ENCODE peak calls at places on chromosomes 3 and 15, in seven cellular contexts. T is endothelial cell of umbilical vein, X is transverse colon, F is HL-60, K is GM23338, C is HCT116, I is SK-N-SH. A is an unnamed sample.

GRCh38 chr15:89395996-89396395 is 61.4 kb upstream of the POLG start:
- DNase-seq in K (no peak), F (peak; percentile 90), I (no peak), C (no peak), T (no peak), X (no peak), A (no peak)

GRCh38 chr15:77027697-77028450 is 32.9 kb downstream of the PSTPIP1 start:
- DNase-seq in K (peak; percentile 69), X (peak; percentile 10), T (peak; percentile 18), I (peak; percentile 32), C (no peak), F (no peak), A (no peak)

GRCh38 chr3:10396931-10397330 is 76.0 kb upstream of the SEC13 start:
- DNase-seq in K (no peak), T (no peak), X (no peak), C (no peak), F (no peak), I (no peak), A (no peak)

GRCh38 chr3:195352895-195353488 is 82.0 kb upstream of the XXYLT1 start:
- DNase-seq in K (peak; percentile 21), F (no peak), I (no peak), X (no peak), T (no peak), C (peak; percentile 77), A (peak; percentile 18)

GRCh38 chr3:41888368-41889076 is 73.4 kb downstream of the ULK4 start:
- DNase-seq in X (no peak), T (no peak), K (peak; percentile 75), I (no peak), C (no peak), F (no peak), A (no peak)

GRCh38 chr3:123949606-123950005 is 11.4 kb downstream of the CCDC14 start:
- DNase-seq in X (no peak), C (no peak), T (no peak), K (no peak), I (no peak), F (no peak), A (no peak)

GRCh38 chr15:68700395-68701123 is 120.1 kb downstream of the ANP32A start:
- DNase-seq in K (peak; percentile 59), F (no peak), I (peak; percentile 65), C (no peak), X (peak; percentile 20), T (peak; percentile 83), A (peak; percentile 8)

GRCh38 chr15:77909131-77909940 is 168.2 kb downstream of the TBC1D2B start:
- DNase-seq in K (no peak), T (no peak), X (no peak), F (no peak), I (no peak), C (no peak), A (no peak)

GRCh38 chr15:32923176-32923575 is 205.4 kb downstream of the GREM1 start:
- DNase-seq in T (no peak), X (no peak), I (no peak), K (no peak), C (no peak), F (no peak), A (no peak)

GRCh38 chr3:186996356-186996755 is 66.0 kb downstream of the ST6GAL1 start:
- DNase-seq in X (peak; percentile 54), F (no peak), I (no peak), T (no peak), C (no peak), K (no peak), A (no peak)

GRCh38 chr3:132435239-132435910 is 18.1 kb downstream of the DNAJC13 start:
- DNase-seq in K (no peak), C (no peak), T (no peak), F (no peak), I (no peak), X (no peak), A (no peak)

GRCh38 chr3:30428251-30428650 is 178.2 kb upstream of the TGFBR2 start:
- DNase-seq in C (no peak), K (no peak), X (no peak), F (no peak), T (no peak), I (no peak), A (no peak)

GRCh38 chr15:94792166-94792565 is 560.8 kb downstream of the MCTP2 start:
- DNase-seq in F (no peak), K (no peak), I (no peak), X (no peak), T (peak; percentile 56), C (no peak), A (no peak)

GRCh38 chr3:138125548-138126221 is 6.5 kb downstream of the A4GNT start:
- DNase-seq in F (peak; percentile 66), X (no peak), C (no peak), K (no peak), T (no peak), I (peak; percentile 70), A (no peak)

GRCh38 chr3:37129871-37130270 is 44.5 kb downstream of the LRRFIP2 start:
- DNase-seq in K (no peak), C (no peak), X (no peak), T (peak; percentile 39), I (no peak), F (no peak), A (no peak)

GRCh38 chr3:71563827-71564226 is 19.7 kb downstream of the FOXP1 start:
- DNase-seq in K (no peak), I (no peak), X (no peak), F (no peak), C (no peak), T (no peak), A (no peak)

GRCh38 chr3:182715006-182715405 is 78.3 kb upstream of the ATP11B start:
- DNase-seq in K (no peak), F (no peak), X (no peak), C (no peak), T (no peak), I (no peak), A (no peak)

GRCh38 chr3:182716114-182716688 is 77.1 kb upstream of the ATP11B start:
- DNase-seq in F (no peak), I (no peak), C (no peak), T (no peak), K (no peak), X (no peak), A (no peak)

GRCh38 chr3:182713743-182714517 is 79.4 kb upstream of the ATP11B start:
- DNase-seq in I (peak; percentile 62), C (peak; percentile 60), X (no peak), T (peak; percentile 75), K (peak; percentile 82), F (peak; percentile 68), A (peak; percentile 86)

GRCh38 chr3:182711853-182712252 is 81.5 kb upstream of the ATP11B start:
- DNase-seq in T (no peak), F (no peak), X (no peak), I (no peak), K (no peak), C (no peak), A (no peak)

GRCh38 chr3:182717216-182717615 is 76.1 kb upstream of the ATP11B start:
- DNase-seq in K (peak; percentile 51), X (peak; percentile 33), F (no peak), C (no peak), I (no peak), T (no peak), A (no peak)
- TF ChIP-seq POLR2AphosphoS5 in K (no peak), X (no peak), F (no peak), C (no peak), I (no peak), T (no peak), A (no peak)

GRCh38 chr3:194351952-194352536 is 916 bp upstream of the CPN2 start:
- DNase-seq in T (no peak), F (no peak), I (no peak), X (no peak), K (no peak), C (no peak), A (no peak)

GRCh38 chr3:194352631-194353290 is 1.6 kb upstream of the CPN2 start:
- DNase-seq in T (no peak), I (no peak), K (no peak), X (no peak), F (no peak), C (no peak), A (no peak)

GRCh38 chr3:194350726-194351071 is 429 bp downstream of the CPN2 start:
- DNase-seq in T (no peak), X (no peak), K (no peak), I (no peak), F (no peak), C (no peak), A (no peak)

GRCh38 chr3:194348354-194348753 is 2.8 kb downstream of the CPN2 start:
- DNase-seq in X (no peak), K (no peak), C (no peak), F (no peak), T (no peak), I (no peak), A (no peak)

DNA sequence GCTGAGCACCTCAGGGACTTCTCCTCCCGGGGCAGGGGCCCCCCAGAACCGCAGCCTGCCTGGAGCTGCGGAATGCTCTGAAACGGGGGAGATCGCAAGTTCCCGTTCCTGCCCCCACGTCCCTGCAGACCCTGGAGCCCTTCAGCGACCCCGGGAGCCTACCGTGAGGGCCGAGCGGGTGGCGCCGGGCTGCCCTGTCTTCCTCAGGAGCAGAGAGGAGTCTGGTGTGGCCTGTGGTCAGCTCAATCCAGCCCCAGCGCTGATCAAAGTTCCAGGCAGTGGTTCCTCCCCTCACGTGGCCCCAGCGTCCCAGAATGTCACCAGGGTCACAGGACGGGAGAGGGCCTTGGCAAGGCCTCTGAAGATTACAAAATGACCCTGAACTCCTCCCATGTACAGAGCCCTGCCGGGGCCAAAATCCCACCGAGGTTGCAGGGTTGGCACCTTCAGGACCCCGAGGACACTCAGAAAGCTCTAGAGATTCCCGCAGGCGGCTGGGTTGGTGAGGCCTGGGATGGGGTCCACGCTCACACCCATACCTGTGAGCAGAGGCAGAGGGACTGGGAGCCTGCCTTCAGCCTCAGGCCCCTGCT is at the start of gene CPN2:
- DNase-seq in F (no peak), T (no peak), X (no peak), K (no peak), I (no peak), C (no peak), A (no peak)
- TF ChIP-seq POLR2AphosphoS5 in F (no peak), T (no peak), X (no peak), K (no peak), I (no peak), C (no peak), A (no peak)

GRCh38 chr3:16504242-16504641 is 9.3 kb downstream of the RFTN1 start:
- DNase-seq in C (no peak), I (no peak), K (no peak), T (no peak), F (peak; percentile 79), X (no peak), A (no peak)

GRCh38 chr3:16506451-16506850 is 7.0 kb downstream of the RFTN1 start:
- DNase-seq in C (no peak), I (no peak), T (no peak), K (no peak), F (no peak), X (no peak), A (no peak)

GRCh38 chr3:16506884-16507409 is 6.6 kb downstream of the RFTN1 start:
- DNase-seq in T (no peak), F (no peak), C (no peak), X (no peak), I (no peak), K (no peak), A (no peak)

GRCh38 chr3:16503191-16503776 is 10.2 kb downstream of the RFTN1 start:
- DNase-seq in C (no peak), K (no peak), F (no peak), T (no peak), I (no peak), X (no peak), A (no peak)

GRCh38 chr3:16504692-16505091 is 8.8 kb downstream of the RFTN1 start:
- DNase-seq in X (no peak), I (no peak), C (no peak), K (no peak), F (no peak), T (no peak), A (no peak)
- TF ChIP-seq POLR2AphosphoS5 in X (no peak), I (no peak), C (no peak), K (no peak), F (no peak), T (no peak), A (no peak)

GRCh38 chr3:196639517-196640500 is at the start of gene NRROS:
- DNase-seq in K (peak; percentile 84), F (peak; percentile 88), C (no peak), T (peak; percentile 55), I (peak; percentile 72), X (peak; percentile 81), A (no peak)
- TF ChIP-seq POLR2AphosphoS5 in K (no peak), F (peak; percentile 84), C (no peak), T (peak; percentile 64), I (no peak), X (no peak), A (no peak)